ENCODE peak calls at places on chromosomes 1 and 21, in four cellular contexts. M is stimulated activated CD4-positive, alpha-beta T cell treated with anti-CD3 and anti-CD28 coated beads, Interleukin-15, amount 100 ng/mL, for 1 hour; J is NCI-H748 treated with DMSO at 0.1 percent for 48 hours; T is iris pigment epithelial cell. V is an unnamed sample.

GRCh38 chr1:200364831-200365230 is 45.0 kb downstream of the ZNF281 start:
- DNase-seq in M (no peak), J (no peak), T (peak; percentile 59), V (peak; percentile 45)

GRCh38 chr21:17667256-17667655 is 54.6 kb upstream of the BTG3 start:
- DNase-seq in M (no peak), J (no peak), T (no peak), V (no peak)

GRCh38 chr21:42570841-42571387 is 57.3 kb downstream of the SLC37A1 start:
- DNase-seq in M (no peak), J (peak; percentile 77), T (no peak), V (peak; percentile 68)

GRCh38 chr1:239657291-239657690 is 270.9 kb downstream of the CHRM3 start:
- DNase-seq in M (no peak), J (no peak), T (no peak), V (no peak)

GRCh38 chr1:51908499-51908898 is 30.0 kb upstream of the NRDC start:
- DNase-seq in M (no peak), J (no peak), T (no peak), V (no peak)

GRCh38 chr1:224182057-224182865 is 779 bp upstream of the DEGS1 start:
- DNase-seq in M (peak; percentile 4), J (peak; percentile 8), T (no peak), V (peak; percentile 98)

GRCh38 chr1:107795994-107796393 is 169.0 kb downstream of the VAV3 start:
- DNase-seq in M (no peak), J (no peak), T (no peak), V (no peak)

GRCh38 chr1:14260480-14260879 is 338.0 kb upstream of the KAZN start:
- DNase-seq in M (no peak), J (no peak), T (no peak), V (no peak)

GRCh38 chr1:15150376-15150775 is 3.2 kb upstream of the TMEM51 start:
- DNase-seq in M (no peak), J (no peak), T (no peak), V (no peak)

GRCh38 chr21:25735895-25736597 is 1.3 kb downstream of the GABPA start:
- DNase-seq in M (no peak), J (peak; percentile 24), T (peak; percentile 54), V (peak; percentile 36)

GRCh38 chr1:46003315-46003714 is 129.1 kb downstream of the PIK3R3 start:
- DNase-seq in M (no peak), J (no peak), T (no peak), V (no peak)

GRCh38 chr1:24905979-24906720 is 23.9 kb downstream of the RUNX3 start:
- DNase-seq in M (no peak), J (no peak), T (no peak), V (no peak)

GRCh38 chr1:42420911-42421585 is 34.8 kb downstream of the ZMYND12 start:
- DNase-seq in M (no peak), J (peak; percentile 100), T (peak; percentile 74), V (peak; percentile 87)

GRCh38 chr1:215583185-215583692 is 16.1 kb downstream of the KCTD3 start:
- DNase-seq in M (no peak), J (no peak), T (peak; percentile 40), V (peak; percentile 81)

GRCh38 chr1:46719689-46720088 is 775 bp upstream of the EFCAB14 start:
- DNase-seq in M (no peak), J (peak; percentile 24), T (no peak), V (peak; percentile 19)

GRCh38 chr1:36966242-36966641 is 68.1 kb downstream of the GRIK3 start:
- DNase-seq in M (no peak), J (no peak), T (peak; percentile 7), V (no peak)

GRCh38 chr1:5895446-5896406 is 96.5 kb downstream of the NPHP4 start:
- DNase-seq in M (no peak), J (no peak), T (no peak), V (no peak)

GRCh38 chr1:6445062-6445763 is 20.6 kb downstream of the ESPN start:
- DNase-seq in M (no peak), J (no peak), T (peak; percentile 41), V (no peak)

GRCh38 chr1:172954476-172955150 is 96.1 kb downstream of the TNFSF18 start:
- DNase-seq in M (no peak), J (no peak), T (no peak), V (no peak)

GRCh38 chr1:175480343-175480827 is 263.0 kb downstream of the TNR start:
- DNase-seq in M (no peak), J (no peak), T (no peak), V (peak; percentile 43)

GRCh38 chr1:29856663-29857224 is 620.4 kb downstream of the PTPRU start:
- DNase-seq in M (no peak), J (no peak), T (no peak), V (no peak)

GRCh38 chr1:225754940-225755635 is 22.5 kb upstream of the SRP9 start:
- DNase-seq in M (no peak), J (no peak), T (peak; percentile 89), V (peak; percentile 90)

GRCh38 chr1:212432163-212432705 is 486 bp upstream of the NENF start:
- DNase-seq in M (no peak), J (no peak), T (peak; percentile 30), V (no peak)

GRCh38 chr1:243249214-243249613 is 5.9 kb downstream of the CEP170 start:
- DNase-seq in M (no peak), J (no peak), T (no peak), V (no peak)

GRCh38 chr1:203425668-203425999 is 50.0 kb upstream of the PRELP start:
- DNase-seq in M (no peak), J (no peak), T (peak; percentile 28), V (peak; percentile 36)

GRCh38 chr1:45926302-45926701 is 122.9 kb downstream of the MAST2 start:
- DNase-seq in M (no peak), J (peak; percentile 46), T (no peak), V (no peak)

GRCh38 chr1:243421784-243422183 is 165.9 kb downstream of the SDCCAG8 start:
- DNase-seq in M (no peak), J (peak; percentile 32), T (peak; percentile 89), V (peak; percentile 87)

GRCh38 chr1:36737767-36738166 is 255.1 kb upstream of the CSF3R start:
- DNase-seq in M (no peak), J (no peak), T (no peak), V (no peak)

GRCh38 chr1:185170291-185170848 is 13.4 kb downstream of the SWT1 start:
- DNase-seq in M (no peak), J (peak; percentile 48), T (peak; percentile 59), V (peak; percentile 66)

GRCh38 chr1:24536391-24536840 is 19.5 kb upstream of the NCMAP start:
- DNase-seq in M (peak; percentile 43), J (no peak), T (peak; percentile 31), V (peak; percentile 87)

GRCh38 chr1:212386029-212386428 is 28.7 kb downstream of the PACC1 start:
- DNase-seq in M (no peak), J (no peak), T (no peak), V (no peak)

GRCh38 chr1:87869563-87869962 is 540.9 kb downstream of the LMO4 start:
- DNase-seq in M (no peak), J (no peak), T (peak; percentile 84), V (peak; percentile 80)